ENCODE peak calls at places on chromosomes 13 and 19, in four cellular contexts. T is H1, Z is EL, H is right lobe of liver. A is an unnamed sample.

GRCh38 chr19:9913237-9914000 is 22.9 kb downstream of the OLFM2 start:
- DNase-seq in T (no peak), Z (peak), H (no peak), A (no peak)

GRCh38 chr13:66995366-66995663 is 234.8 kb downstream of the PCDH9 start:
- DNase-seq in T (no peak), Z (no peak), H (no peak), A (no peak)

GRCh38 chr19:8305798-8306197 is 2.4 kb downstream of the CD320 start:
- DNase-seq in T (no peak), Z (no peak), H (peak), A (no peak)

GRCh38 chr19:30567535-30568232 is 195.5 kb downstream of the ZNF536 start:
- DNase-seq in T (no peak), Z (no peak), H (no peak), A (no peak)

GRCh38 chr19:44912854-44913253 is 1.6 kb upstream of the APOC1 start:
- DNase-seq in T (no peak), Z (no peak), H (peak), A (no peak)

GRCh38 chr13:32577032-32577431 is 9.2 kb upstream of the PDS5B start:
- DNase-seq in T (no peak), Z (no peak), H (no peak), A (no peak)

GRCh38 chr19:33071887-33072286 is 7.2 kb upstream of the RHPN2 start:
- DNase-seq in T (no peak), Z (no peak), H (no peak), A (no peak)

GRCh38 chr19:32372726-32373613 is 27.6 kb downstream of the ZNF507 start:
- DNase-seq in T (no peak), Z (peak), H (no peak), A (peak)

GRCh38 chr19:50383307-50383851 is 768 bp upstream of the POLD1 start:
- DNase-seq in T (no peak), Z (no peak), H (no peak), A (no peak)

GRCh38 chr19:27865927-27866777 is 1346.8 kb downstream of the UQCRFS1 start:
- DNase-seq in T (no peak), Z (no peak), H (no peak), A (no peak)

GRCh38 chr19:5188548-5189317 is 151.9 kb downstream of the PTPRS start:
- DNase-seq in T (no peak), Z (no peak), H (no peak), A (no peak)

GRCh38 chr19:29976151-29976943 is 34.3 kb downstream of the URI1 start:
- DNase-seq in T (no peak), Z (no peak), H (no peak), A (no peak)

GRCh38 chr13:51780099-51780498 is 23.9 kb downstream of the DHRS12 start:
- DNase-seq in T (no peak), Z (no peak), H (no peak), A (no peak)

GRCh38 chr13:96552523-96552922 is 441.8 kb downstream of the OXGR1 start:
- DNase-seq in T (no peak), Z (no peak), H (no peak), A (no peak)

GRCh38 chr13:31706105-31706504 is 33.2 kb upstream of the RXFP2 start:
- DNase-seq in T (no peak), Z (no peak), H (no peak), A (no peak)

GRCh38 chr13:27857271-27857670 is 62.5 kb upstream of the PDX1 start:
- DNase-seq in T (no peak), Z (no peak), H (no peak), A (no peak)

GRCh38 chr19:46919324-46919723 is 58.5 kb downstream of the ARHGAP35 start:
- DNase-seq in T (no peak), Z (peak), H (no peak), A (no peak)

GRCh38 chr13:110226051-110226562 is 80.8 kb downstream of the COL4A1 start:
- DNase-seq in T (no peak), Z (peak), H (no peak), A (no peak)

GRCh38 chr13:87671824-87672603 is 843 bp downstream of the SLITRK5 start:
- DNase-seq in T (no peak), Z (no peak), H (peak), A (no peak)

GRCh38 chr13:85277753-85278152 is 521.5 kb downstream of the SLITRK6 start:
- DNase-seq in T (no peak), Z (peak), H (no peak), A (no peak)

A was measured in Panc1.